ENCODE peak calls at places on chromosomes 7 and 10, in six cellular contexts. U is hepatocyte, E is breast epithelium, X is pancreas, J is heart left ventricle, R is bronchial epithelial cell. F is an unnamed sample. For H3K36me3, the result is how much of the 10 kb centered on the place peaks cover.

GRCh38 chr7:134440067-134440466 is 18.8 kb downstream of the AKR1B1 start:
- DNase-seq in U (no peak), E (no peak), X (no peak), J (no peak), R (no peak), F (no peak)

GRCh38 chr10:35700490-35700887 is 58.4 kb upstream of the FZD8 start:
- DNase-seq in U (no peak), E (no peak), X (no peak), J (no peak), R (no peak), F (no peak)

GRCh38 chr7:125390866-125391265 is 461.2 kb upstream of the POT1 start:
- DNase-seq in U (no peak), E (no peak), X (no peak), J (no peak), R (no peak), F (no peak)

GRCh38 chr7:134548877-134549276 is at the start of gene AKR1B15:
- DNase-seq in U (no peak), E (no peak), X (no peak), J (no peak), R (peak), F (no peak)

GRCh38 chr10:130808243-130808642 is 503.3 kb downstream of the TCERG1L start:
- DNase-seq in U (no peak), E (no peak), X (no peak), J (no peak), R (no peak), F (no peak)

GRCh38 chr7:140923358-140924006 is 1.2 kb downstream of the BRAF start:
- DNase-seq in U (peak), E (no peak), X (peak), J (peak), R (peak), F (no peak)

GRCh38 chr7:359776-360361 is 69.9 kb downstream of the FOXL3 start:
- DNase-seq in U (no peak), E (no peak), X (no peak), J (no peak), R (no peak), F (no peak)

GRCh38 chr10:80429521-80429966 is 21.2 kb downstream of the PRXL2A start:
- DNase-seq in U (no peak), E (no peak), X (no peak), J (no peak), R (peak), F (no peak)

GRCh38 chr7:126460664-126461063 is 792.1 kb downstream of the GRM8 start:
- DNase-seq in U (no peak), E (no peak), X (no peak), J (no peak), R (no peak), F (no peak)

GRCh38 chr7:64630496-64630895 is 35.4 kb upstream of the ZNF107 start:
- DNase-seq in U (no peak), E (no peak), X (no peak), J (no peak), R (no peak), F (no peak)

GRCh38 chr7:99090811-99091582 is 52.9 kb downstream of the SMURF1 start:
- DNase-seq in U (no peak), E (no peak), X (no peak), J (no peak), R (peak), F (peak)

GRCh38 chr10:77799352-77799751 is 127.2 kb downstream of the DLG5 start:
- DNase-seq in U (no peak), E (no peak), X (no peak), J (no peak), R (no peak), F (no peak)
- H3K36me3 ChIP-seq in U (under half), E (under half), X (under half), J (under half), R (under half), F (under half)

GRCh38 chr7:100476108-100476780 is 2.8 kb downstream of the TSC22D4 start:
- DNase-seq in U (no peak), E (no peak), X (no peak), J (peak), R (no peak), F (no peak)
- H3K4me3 ChIP-seq in U (no peak), E (peak), X (no peak), J (peak), R (no peak), F (peak)

DNA sequence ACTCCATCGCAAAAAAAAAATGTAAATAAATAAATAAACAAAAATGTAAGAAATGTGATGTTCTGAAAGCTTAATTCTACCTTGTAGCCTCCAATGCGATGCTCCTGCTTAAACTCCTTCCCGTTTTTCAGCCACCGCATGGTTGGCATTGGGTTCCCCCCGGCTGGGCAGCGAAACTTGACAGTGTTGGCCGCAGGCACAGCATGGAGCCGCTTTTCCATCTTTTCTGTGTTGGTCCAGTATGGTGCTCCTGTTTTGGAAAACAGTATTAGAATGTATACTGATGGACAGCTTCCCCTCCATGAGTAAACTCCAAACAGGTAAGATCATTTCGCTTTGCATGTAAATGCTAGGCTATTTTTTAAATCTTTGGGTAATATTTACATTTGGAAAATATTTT is 47.0 kb downstream of the FGFR2 start:
- DNase-seq in U (no peak), E (no peak), X (no peak), J (no peak), R (no peak), F (no peak)
- H3K36me3 ChIP-seq in U (under half), E (under half), X (under half), J (under half), R (under half), F (under half)

GRCh38 chr10:42951486-42952251 is 125.2 kb upstream of the RET start:
- DNase-seq in U (peak), E (peak), X (peak), J (no peak), R (no peak), F (no peak)
- H3K4me3 ChIP-seq in U (no peak), E (peak), X (no peak), J (no peak), R (no peak), F (no peak)

DNA sequence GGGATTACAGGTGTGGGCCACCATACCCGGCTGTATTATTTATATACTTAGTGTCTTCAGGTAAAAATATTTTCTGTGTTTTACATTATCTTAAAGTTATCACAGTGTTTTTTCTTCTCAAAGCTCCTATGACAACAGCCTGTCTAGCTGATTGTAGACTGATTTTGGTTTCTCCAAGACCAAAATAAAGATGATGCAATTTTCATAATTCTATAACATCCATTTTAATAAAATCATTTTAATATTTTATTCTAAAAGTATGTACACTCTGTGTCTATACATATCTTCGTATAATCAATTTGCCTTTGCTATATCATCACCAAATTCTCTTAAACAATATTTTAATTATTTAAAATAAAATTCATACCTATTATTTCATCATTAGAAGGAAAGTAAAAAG is 108.6 kb downstream of the TRIM24 start:
- DNase-seq in U (no peak), E (no peak), X (no peak), J (no peak), R (no peak), F (no peak)
- H3K36me3 ChIP-seq in U (under half), E (under half), X (under half), J (half or more), R (under half), F (under half)

GRCh38 chr10:58326967-58327381 is 7.8 kb upstream of the UBE2D1 start:
- DNase-seq in U (no peak), E (no peak), X (no peak), J (peak), R (peak), F (peak)

GRCh38 chr10:58319599-58319998 is 15.2 kb upstream of the UBE2D1 start:
- DNase-seq in U (no peak), E (no peak), X (no peak), J (no peak), R (no peak), F (no peak)

GRCh38 chr10:58322072-58322834 is 12.6 kb upstream of the UBE2D1 start:
- DNase-seq in U (no peak), E (no peak), X (peak), J (no peak), R (peak), F (no peak)

GRCh38 chr10:58320351-58321065 is 14.3 kb upstream of the UBE2D1 start:
- DNase-seq in U (no peak), E (no peak), X (no peak), J (no peak), R (no peak), F (no peak)

DNA sequence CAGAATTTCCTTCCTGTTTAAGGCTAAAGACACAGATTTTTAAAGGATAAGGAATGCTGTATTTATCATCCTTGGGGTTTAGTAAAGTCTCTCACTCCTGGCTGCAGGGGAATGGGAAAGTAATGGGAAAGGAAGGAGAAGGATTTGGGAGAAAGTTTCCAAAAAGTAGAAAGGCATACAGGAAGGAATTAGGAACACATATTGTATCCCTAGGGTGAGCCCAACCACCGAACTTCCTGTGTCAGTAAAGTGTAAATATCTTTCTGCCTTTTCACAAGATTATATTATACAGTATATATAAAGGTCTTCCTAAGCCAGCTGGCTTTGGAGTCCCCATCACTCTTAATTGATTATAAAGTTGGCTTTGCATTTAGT is 12.0 kb upstream of the UBE2D1 start:
- DNase-seq in U (no peak), E (no peak), X (no peak), J (no peak), R (no peak), F (no peak)
- H3K4me3 ChIP-seq in U (no peak), E (no peak), X (no peak), J (no peak), R (no peak), F (no peak)

F was measured in BJ.